ENCODE peak calls at places on chromosomes 5 and 9, in nine cellular contexts. Z, S, T, P, K, A, D, L and G are unnamed samples.

GRCh38 chr9:80644044-80644443 is 1045.3 kb downstream of the TLE1 start:
- DNase-seq in Z (no peak), S (no peak), T (no peak), P (no peak), K (no peak), A (no peak), D (no peak), L (no peak), G (no peak)

GRCh38 chr5:54883374-54884194 is 101.8 kb downstream of the ESM1 start:
- DNase-seq in Z (peak; percentile 75), S (no peak), T (peak; percentile 78), P (no peak), K (no peak), A (peak; percentile 68), D (peak; percentile 37), L (peak; percentile 90), G (no peak)

GRCh38 chr5:77795268-77795667 is 19.1 kb upstream of the TBCA start:
- DNase-seq in Z (no peak), S (no peak), T (no peak), P (no peak), K (no peak), A (no peak), D (no peak), L (no peak), G (no peak)

GRCh38 chr9:68851657-68852056 is 146.6 kb downstream of the PIP5K1B start:
- DNase-seq in Z (no peak), S (no peak), T (no peak), P (no peak), K (no peak), A (no peak), D (no peak), L (no peak), G (no peak)

GRCh38 chr5:56123531-56124243 is 109.4 kb downstream of the ANKRD55 start:
- DNase-seq in Z (peak; percentile 71), S (no peak), T (peak; percentile 77), P (peak; percentile 57), K (peak; percentile 99), A (peak; percentile 72), D (peak; percentile 80), L (peak; percentile 44), G (peak; percentile 40)

GRCh38 chr5:136686192-136686872 is 321.0 kb upstream of the TRPC7 start:
- DNase-seq in Z (no peak), S (peak; percentile 65), T (no peak), P (no peak), K (peak; percentile 10), A (no peak), D (peak; percentile 41), L (peak; percentile 76), G (no peak)

GRCh38 chr5:158354958-158355357 is 496.0 kb upstream of the CLINT1 start:
- DNase-seq in Z (no peak), S (no peak), T (no peak), P (no peak), K (no peak), A (no peak), D (no peak), L (no peak), G (no peak)

GRCh38 chr9:86822414-86822813 is 124.9 kb downstream of the GAS1 start:
- DNase-seq in Z (no peak), S (peak; percentile 9), T (no peak), P (no peak), K (no peak), A (no peak), D (no peak), L (no peak), G (no peak)

GRCh38 chr9:98927724-98928123 is 16.0 kb upstream of the COL15A1 start:
- DNase-seq in Z (no peak), S (no peak), T (no peak), P (no peak), K (no peak), A (no peak), D (no peak), L (peak; percentile 47), G (no peak)

GRCh38 chr5:39092581-39093350 is 18.6 kb upstream of the RICTOR start:
- DNase-seq in Z (no peak), S (no peak), T (no peak), P (no peak), K (no peak), A (no peak), D (no peak), L (no peak), G (no peak)

GRCh38 chr9:79220666-79221065 is 351.1 kb upstream of the TLE4 start:
- DNase-seq in Z (no peak), S (no peak), T (no peak), P (no peak), K (no peak), A (no peak), D (no peak), L (no peak), G (no peak)

GRCh38 chr5:51860532-51861018 is 477.3 kb downstream of the ISL1 start:
- DNase-seq in Z (no peak), S (no peak), T (no peak), P (no peak), K (no peak), A (no peak), D (no peak), L (no peak), G (no peak)

GRCh38 chr5:54520940-54521339 is 3.4 kb downstream of the SNX18 start:
- DNase-seq in Z (no peak), S (no peak), T (no peak), P (no peak), K (no peak), A (no peak), D (no peak), L (no peak), G (no peak)

GRCh38 chr5:177457239-177458121 is 10.9 kb downstream of the PRR7 start:
- DNase-seq in Z (peak; percentile 94), S (peak; percentile 98), T (peak; percentile 86), P (peak; percentile 80), K (peak; percentile 97), A (no peak), D (peak; percentile 82), L (peak; percentile 100), G (no peak)

GRCh38 chr5:149730620-149731331 is 666 bp downstream of the PPARGC1B start:
- DNase-seq in Z (peak; percentile 76), S (peak; percentile 93), T (peak; percentile 90), P (peak; percentile 49), K (no peak), A (peak; percentile 75), D (peak; percentile 95), L (peak; percentile 75), G (no peak)

GRCh38 chr9:112731971-112732370 is 14.1 kb upstream of the INIP start:
- DNase-seq in Z (no peak), S (no peak), T (no peak), P (no peak), K (peak; percentile 92), A (no peak), D (no peak), L (no peak), G (no peak)

GRCh38 chr5:149271717-149272558 is at the start of gene AFAP1L1:
- DNase-seq in Z (peak; percentile 84), S (no peak), T (peak; percentile 80), P (peak; percentile 65), K (peak; percentile 6), A (peak; percentile 85), D (peak; percentile 97), L (peak; percentile 74), G (no peak)

GRCh38 chr9:8858250-8859161 is 1058.9 kb upstream of the DMAC1 start:
- DNase-seq in Z (no peak), S (no peak), T (no peak), P (no peak), K (no peak), A (no peak), D (no peak), L (peak; percentile 60), G (no peak)

GRCh38 chr9:13205824-13206223 is 73.7 kb downstream of the MPDZ start:
- DNase-seq in Z (no peak), S (no peak), T (no peak), P (no peak), K (no peak), A (no peak), D (no peak), L (no peak), G (no peak)

GRCh38 chr9:113854310-113854709 is 21.8 kb upstream of the ZNF618 start:
- DNase-seq in Z (no peak), S (no peak), T (no peak), P (peak; percentile 42), K (no peak), A (no peak), D (no peak), L (peak; percentile 7), G (no peak)
- H3K4me1 ChIP-seq in Z (no peaks in the 10 kb centered on the region), S (no peaks in the 10 kb centered on the region), T (no peaks in the 10 kb centered on the region), P (no peaks in the 10 kb centered on the region), K (peaks cover 6% of the 10 kb centered on the region), A (no peaks in the 10 kb centered on the region), D (no peaks in the 10 kb centered on the region), L (peaks cover 14% of the 10 kb centered on the region), G (no peaks in the 10 kb centered on the region)

GRCh38 chr5:61322738-61323429 is 9.2 kb upstream of the ZSWIM6 start:
- DNase-seq in Z (no peak), S (no peak), T (no peak), P (peak; percentile 64), K (no peak), A (no peak), D (no peak), L (peak; percentile 5), G (no peak)
- H3K4me1 ChIP-seq in Z (no peaks in the 10 kb centered on the region), S (peaks cover 10% of the 10 kb centered on the region), T (peaks cover 64% of the 10 kb centered on the region), P (peaks cover 30% of the 10 kb centered on the region), K (peaks cover 20% of the 10 kb centered on the region), A (peaks cover 16% of the 10 kb centered on the region), D (peaks cover 3% of the 10 kb centered on the region), L (peaks cover 16% of the 10 kb centered on the region), G (peaks cover 16% of the 10 kb centered on the region)

DNA sequence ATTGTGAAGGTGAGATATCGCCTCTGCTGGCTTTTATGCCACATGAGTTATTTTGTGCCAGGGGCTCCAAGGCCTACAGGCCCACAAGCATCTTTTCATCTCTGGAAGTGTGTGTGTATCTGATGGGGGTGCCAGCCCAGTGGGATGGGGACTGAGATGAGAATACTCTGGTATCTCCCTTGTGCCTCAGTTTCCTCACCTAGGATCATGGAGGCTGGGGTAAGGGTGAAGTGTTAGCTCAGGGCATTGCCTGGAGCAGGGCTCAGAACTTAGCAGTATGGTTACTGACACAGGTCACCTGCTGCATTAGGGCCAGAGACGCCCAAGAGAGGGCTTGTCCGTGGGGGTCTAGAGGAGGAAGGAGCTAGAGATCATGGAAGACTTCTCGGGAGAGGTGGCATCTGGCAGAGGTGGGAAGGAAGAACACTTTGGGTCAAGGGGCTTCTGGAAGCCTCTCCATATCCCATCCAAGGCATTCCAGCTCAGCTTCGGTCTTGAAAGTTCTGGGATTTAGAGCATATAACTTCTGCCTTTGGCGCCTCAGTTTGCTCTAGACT is 755 bp upstream of the WNK2 start:
- DNase-seq in Z (no peak), S (no peak), T (no peak), P (no peak), K (no peak), A (no peak), D (no peak), L (no peak), G (no peak)
- H3K4me1 ChIP-seq in Z (peaks cover 13% of the 10 kb centered on the region), S (no peaks in the 10 kb centered on the region), T (peaks cover 28% of the 10 kb centered on the region), P (peaks cover 16% of the 10 kb centered on the region), K (peaks cover 86% of the 10 kb centered on the region), A (peaks cover 44% of the 10 kb centered on the region), D (peaks cover 11% of the 10 kb centered on the region), L (peaks cover 7% of the 10 kb centered on the region), G (no peaks in the 10 kb centered on the region)

DNA sequence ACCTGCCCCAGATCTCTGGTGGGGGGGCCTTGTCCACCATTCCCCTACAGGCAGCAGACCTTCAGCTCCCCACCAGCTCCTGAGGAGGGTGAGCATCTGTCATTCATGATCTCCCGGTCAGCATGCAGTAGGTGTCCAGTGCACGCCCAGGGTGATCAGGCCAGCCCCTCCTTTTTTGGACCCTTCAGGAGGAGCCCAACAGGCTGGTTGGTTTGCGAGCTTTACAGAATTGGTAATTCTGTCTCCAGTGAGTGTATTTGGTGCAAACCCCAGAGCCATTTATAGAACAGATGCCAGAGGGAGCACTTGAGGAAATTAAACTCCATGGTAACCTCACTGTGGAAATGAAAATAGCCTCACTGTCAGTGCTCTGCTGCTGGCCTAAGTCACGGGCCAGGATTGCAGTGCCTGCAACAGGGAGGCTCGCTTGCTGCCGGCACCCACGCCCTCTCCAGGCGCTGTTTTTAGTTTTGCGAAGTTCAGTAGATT is 23.4 kb downstream of the WNK2 start:
- DNase-seq in Z (peak; percentile 80), S (no peak), T (peak; percentile 71), P (no peak), K (no peak), A (no peak), D (peak; percentile 74), L (no peak), G (no peak)
- H3K4me1 ChIP-seq in Z (peaks cover 36% of the 10 kb centered on the region), S (no peaks in the 10 kb centered on the region), T (peaks cover 38% of the 10 kb centered on the region), P (no peaks in the 10 kb centered on the region), K (peaks cover 100% of the 10 kb centered on the region), A (peaks cover 28% of the 10 kb centered on the region), D (no peaks in the 10 kb centered on the region), L (no peaks in the 10 kb centered on the region), G (no peaks in the 10 kb centered on the region)